ENCODE peak calls at places on chromosomes 5 and 9, in five cellular contexts. R, K, D, A and J are unnamed samples.

GRCh38 chr9:108565651-108566378 is 290.0 kb downstream of the ACTL7B start:
- DNase-seq in R (peak), D (peak), A (peak), K (no peak), J (peak)

GRCh38 chr5:116575635-116576042 is 1.0 kb upstream of the SEMA6A start:
- DNase-seq in R (no peak), D (no peak), K (peak), A (peak), J (peak)

GRCh38 chr9:6605202-6605601 is 40.3 kb downstream of the GLDC start:
- DNase-seq in K (no peak), R (no peak), D (no peak), A (no peak), J (no peak)

GRCh38 chr9:93207860-93208734 is 24.2 kb downstream of the WNK2 start:
- DNase-seq in R (no peak), K (peak), A (no peak), D (no peak), J (no peak)

GRCh38 chr5:8730194-8730593 is 815.7 kb downstream of the SEMA5A start:
- DNase-seq in R (no peak), D (no peak), K (no peak), A (no peak), J (peak)

GRCh38 chr9:121286973-121287721 is 19.2 kb downstream of the GSN start:
- DNase-seq in A (peak), D (peak), K (no peak), R (peak), J (peak)

GRCh38 chr5:62661126-62661525 is 82.5 kb downstream of the LRRC70 start:
- DNase-seq in K (no peak), R (no peak), D (peak), A (no peak), J (no peak)

GRCh38 chr5:53109041-53109435 is 519 bp downstream of the MOCS2 start:
- DNase-seq in R (no peak), K (no peak), A (peak), D (peak), J (no peak)

GRCh38 chr9:87503970-87504369 is 6.3 kb downstream of the DAPK1 start:
- DNase-seq in R (no peak), K (no peak), D (no peak), A (no peak), J (no peak)

GRCh38 chr5:66306844-66307315 is 162.8 kb downstream of the SREK1 start:
- DNase-seq in K (no peak), A (no peak), D (no peak), R (no peak), J (no peak)

GRCh38 chr5:51829226-51829625 is 446.0 kb downstream of the ISL1 start:
- DNase-seq in R (no peak), K (no peak), A (no peak), D (no peak), J (no peak)

GRCh38 chr5:72499090-72499489 is 8.1 kb downstream of the ZNF366 start:
- DNase-seq in D (no peak), A (no peak), R (no peak), K (no peak), J (no peak)

GRCh38 chr9:105694320-105694847 is at the start of gene TMEM38B:
- DNase-seq in D (peak), A (peak), R (peak), K (peak), J (peak)

GRCh38 chr5:121976979-121977378 is 15.2 kb downstream of the SRFBP1 start:
- DNase-seq in R (no peak), A (no peak), K (no peak), D (no peak), J (no peak)

GRCh38 chr5:72185717-72186388 is 78.6 kb downstream of the MAP1B start:
- DNase-seq in R (no peak), A (no peak), K (no peak), D (no peak), J (peak)

GRCh38 chr9:2764371-2764770 is 47.1 kb downstream of the KCNV2 start:
- DNase-seq in D (no peak), A (no peak), R (no peak), K (no peak), J (no peak)